ENCODE peak calls at places on chromosomes 5 and 9, in eight cellular contexts. T is endothelial cell, V is dorsolateral prefrontal cortex, O is ovary, P is hippocampal formation, H is germinal center, D is activated T-cell treated with anti-CD3 and anti-CD28 coated beads for 1 hour, I is LoVo. W is an unnamed sample.

GRCh38 chr9:38343552-38343951 is 49.0 kb upstream of the ALDH1B1 start:
- DNase-seq in T (no peak), V (no peak), O (no peak), P (no peak), H (no peak), D (no peak), I (no peak), W (no peak)

GRCh38 chr5:109805472-109805871 is 115.7 kb downstream of the MAN2A1 start:
- DNase-seq in T (no peak), V (no peak), O (no peak), P (no peak), H (no peak), D (no peak), I (no peak), W (no peak)

GRCh38 chr9:17725399-17726010 is 146.6 kb downstream of the SH3GL2 start:
- DNase-seq in T (no peak), V (peak; percentile 49), O (no peak), P (no peak), H (no peak), D (no peak), I (peak; percentile 3), W (no peak)

GRCh38 chr9:127187231-127187956 is 65.0 kb upstream of the ANGPTL2 start:
- DNase-seq in T (no peak), V (no peak), O (peak; percentile 82), P (no peak), H (no peak), D (no peak), I (peak; percentile 71), W (peak; percentile 80)

GRCh38 chr5:30069441-30070263 is 1123.8 kb upstream of the CDH6 start:
- DNase-seq in T (no peak), V (no peak), O (no peak), P (no peak), H (no peak), D (no peak), I (no peak), W (peak; percentile 55)

GRCh38 chr9:2857564-2858198 is 13.8 kb upstream of the PUM3 start:
- DNase-seq in T (peak; percentile 75), V (peak; percentile 81), O (peak; percentile 71), P (peak; percentile 72), H (peak; percentile 71), D (peak; percentile 40), I (peak; percentile 67), W (peak; percentile 76)

GRCh38 chr5:138230261-138230660 is 17.1 kb upstream of the CDC23 start:
- DNase-seq in T (no peak), V (no peak), O (no peak), P (no peak), H (no peak), D (no peak), I (no peak), W (no peak)

GRCh38 chr5:161406880-161407279 is 139.6 kb downstream of the GABRB2 start:
- DNase-seq in T (no peak), V (no peak), O (no peak), P (no peak), H (no peak), D (no peak), I (no peak), W (no peak)

GRCh38 chr5:148910686-148911361 is 84.4 kb downstream of the ADRB2 start:
- DNase-seq in T (no peak), V (no peak), O (no peak), P (no peak), H (no peak), D (no peak), I (peak; percentile 90), W (peak; percentile 71)

GRCh38 chr5:149282966-149283332 is 11.3 kb downstream of the AFAP1L1 start:
- DNase-seq in T (no peak), V (no peak), O (no peak), P (no peak), H (no peak), D (no peak), I (no peak), W (no peak)

GRCh38 chr5:132388244-132389050 is 18.9 kb downstream of the SLC22A5 start:
- DNase-seq in T (no peak), V (no peak), O (peak; percentile 83), P (no peak), H (no peak), D (no peak), I (peak; percentile 40), W (no peak)

GRCh38 chr9:93105620-93106019 is 9.6 kb downstream of the CARD19 start:
- DNase-seq in T (no peak), V (no peak), O (no peak), P (no peak), H (no peak), D (no peak), I (no peak), W (no peak)

GRCh38 chr5:8884029-8884428 is 661.8 kb downstream of the SEMA5A start:
- DNase-seq in T (no peak), V (no peak), O (no peak), P (no peak), H (no peak), D (no peak), I (no peak), W (no peak)

GRCh38 chr9:18061856-18062255 is 412.1 kb upstream of the ADAMTSL1 start:
- DNase-seq in T (no peak), V (no peak), O (no peak), P (no peak), H (no peak), D (no peak), I (no peak), W (no peak)

GRCh38 chr5:102651466-102651865 is 103.6 kb upstream of the PAM start:
- DNase-seq in T (no peak), V (no peak), O (no peak), P (no peak), H (no peak), D (no peak), I (no peak), W (no peak)

W was measured in sciatic nerve.